ENCODE peak calls at places on chromosomes 12 and 14, in five cellular contexts. I is prostate gland, G is progenitor cell of endocrine pancreas, N is head of caudate nucleus, U is Daoy. R is an unnamed sample.

GRCh38 chr12:41919025-41919424 is 225.6 kb downstream of the GXYLT1 start:
- DNase-seq in I (no peak), G (no peak), N (no peak), U (no peak), R (no peak)

GRCh38 chr12:25241171-25242020 is 9.3 kb downstream of the KRAS start:
- DNase-seq in I (no peak), G (no peak), N (no peak), U (peak; percentile 10), R (peak; percentile 58)

GRCh38 chr12:123973552-123974341 is 732 bp downstream of the ZNF664 start:
- DNase-seq in I (peak; percentile 43), G (peak; percentile 41), N (peak; percentile 48), U (peak; percentile 31), R (no peak)

GRCh38 chr12:28051516-28052456 is 79.3 kb upstream of the PTHLH start:
- DNase-seq in I (no peak), G (no peak), N (no peak), U (no peak), R (no peak)

GRCh38 chr14:73491256-73491976 is 683 bp downstream of the RIOX1 start:
- DNase-seq in I (peak; percentile 48), G (peak; percentile 22), N (peak; percentile 62), U (peak; percentile 49), R (peak; percentile 44)

GRCh38 chr14:23529016-23529740 is 22.4 kb downstream of the ZFHX2 start:
- DNase-seq in I (no peak), G (no peak), N (no peak), U (no peak), R (no peak)

GRCh38 chr12:24993756-24994155 is 44.9 kb upstream of the BCAT1 start:
- DNase-seq in I (no peak), G (no peak), N (no peak), U (no peak), R (no peak)

GRCh38 chr12:11581179-11581755 is 68.2 kb upstream of the ETV6 start:
- DNase-seq in I (peak; percentile 75), G (peak; percentile 50), N (peak; percentile 11), U (peak; percentile 43), R (peak; percentile 54)

GRCh38 chr14:93044116-93044515 is 71.6 kb downstream of the ITPK1 start:
- DNase-seq in I (no peak), G (no peak), N (no peak), U (peak; percentile 32), R (no peak)

GRCh38 chr12:38392584-38393144 is 76.1 kb downstream of the ALG10B start:
- DNase-seq in I (no peak), G (no peak), N (no peak), U (peak; percentile 6), R (no peak)

GRCh38 chr14:76277586-76278130 is 98.3 kb upstream of the ESRRB start:
- DNase-seq in I (no peak), G (no peak), N (no peak), U (no peak), R (no peak)

GRCh38 chr12:31324845-31325523 is 966 bp downstream of the SINHCAF start:
- DNase-seq in I (peak; percentile 59), G (peak; percentile 48), N (peak; percentile 16), U (peak; percentile 62), R (peak; percentile 31)

GRCh38 chr12:99948380-99948779 is 36.4 kb downstream of the ANKS1B start:
- DNase-seq in I (no peak), G (no peak), N (no peak), U (no peak), R (peak; percentile 2)

GRCh38 chr12:128205758-128206157 is 61.2 kb upstream of the TMEM132C start:
- DNase-seq in I (no peak), G (no peak), N (no peak), U (no peak), R (no peak)

GRCh38 chr12:56634242-56634836 is 4.2 kb upstream of the BAZ2A start:
- DNase-seq in I (peak; percentile 77), G (peak; percentile 59), N (no peak), U (peak; percentile 59), R (peak; percentile 18)

GRCh38 chr12:132366341-132366861 is 37.0 kb upstream of the GALNT9 start:
- DNase-seq in I (no peak), G (no peak), N (no peak), U (no peak), R (no peak)

GRCh38 chr12:120367252-120367923 is 1.6 kb downstream of the MSI1 start:
- DNase-seq in I (no peak), G (no peak), N (no peak), U (no peak), R (no peak)

GRCh38 chr14:91229743-91230200 is 14.7 kb downstream of the GPR68 start:
- DNase-seq in I (no peak), G (no peak), N (no peak), U (peak; percentile 95), R (no peak)

GRCh38 chr12:52391618-52392002 is 6.2 kb upstream of the KRT84 start:
- DNase-seq in I (no peak), G (no peak), N (peak; percentile 59), U (peak; percentile 53), R (peak; percentile 81)

GRCh38 chr14:23447634-23448353 is 12.3 kb upstream of the MYH7 start:
- DNase-seq in I (no peak), G (no peak), N (no peak), U (no peak), R (no peak)

GRCh38 chr14:73802431-73803188 is 49.0 kb upstream of the PTGR2 start:
- DNase-seq in I (peak; percentile 68), G (no peak), N (no peak), U (no peak), R (no peak)